ENCODE peak calls at places on chromosome 9, in seven cellular contexts. V, K, Q, Z, R, M and T are unnamed samples.

GRCh38 chr9:91059713-91060112 is 258.1 kb downstream of the SYK start:
- DNase-seq in V (no peak), K (no peak), Q (no peak), Z (no peak), R (peak), M (no peak), T (no peak)

GRCh38 chr9:80435591-80435990 is 863.8 kb downstream of the TLE4 start:
- DNase-seq in V (no peak), K (no peak), Q (no peak), Z (no peak), R (no peak), M (no peak), T (no peak)

GRCh38 chr9:16532681-16533450 is 337.6 kb downstream of the BNC2 start:
- DNase-seq in V (no peak), K (no peak), Q (no peak), Z (no peak), R (no peak), M (no peak), T (peak)

GRCh38 chr9:129983891-129984290 is 59.1 kb downstream of the FNBP1 start:
- DNase-seq in V (no peak), K (no peak), Q (no peak), Z (no peak), R (peak), M (no peak), T (no peak)

GRCh38 chr9:96854073-96854876 is at the start of gene ZNF782:
- DNase-seq in V (peak), K (peak), Q (peak), Z (peak), R (peak), M (peak), T (peak)

GRCh38 chr9:134391319-134392231 is 65.3 kb downstream of the RXRA start:
- DNase-seq in V (no peak), K (no peak), Q (no peak), Z (peak), R (no peak), M (no peak), T (no peak)

GRCh38 chr9:95143591-95144561 is 173.6 kb downstream of the FANCC start:
- DNase-seq in V (no peak), K (no peak), Q (no peak), Z (peak), R (peak), M (no peak), T (no peak)

GRCh38 chr9:445033-445432 is 230.4 kb downstream of the DOCK8 start:
- DNase-seq in V (no peak), K (no peak), Q (no peak), Z (no peak), R (no peak), M (no peak), T (no peak)

GRCh38 chr9:35645736-35646582 is 4.8 kb downstream of the SIT1 start:
- DNase-seq in V (no peak), K (peak), Q (peak), Z (peak), R (no peak), M (peak), T (no peak)

GRCh38 chr9:111896942-111897830 is 572 bp downstream of the UGCG start:
- DNase-seq in V (no peak), K (no peak), Q (peak), Z (peak), R (peak), M (peak), T (no peak)

GRCh38 chr9:100066539-100066938 is 32.3 kb downstream of the ERP44 start:
- DNase-seq in V (peak), K (no peak), Q (no peak), Z (no peak), R (no peak), M (no peak), T (no peak)

GRCh38 chr9:130715270-130716077 is 21.9 kb downstream of the EXOSC2 start:
- DNase-seq in V (no peak), K (no peak), Q (no peak), Z (no peak), R (no peak), M (no peak), T (no peak)

GRCh38 chr9:129697111-129697955 is 31.9 kb downstream of the PRRX2 start:
- DNase-seq in V (no peak), K (no peak), Q (peak), Z (peak), R (peak), M (peak), T (no peak)

GRCh38 chr9:115746496-115746895 is 407.1 kb upstream of the PAPPA start:
- DNase-seq in V (no peak), K (no peak), Q (no peak), Z (no peak), R (no peak), M (no peak), T (no peak)

GRCh38 chr9:108662090-108662875 is 193.5 kb downstream of the ACTL7B start:
- DNase-seq in V (no peak), K (no peak), Q (no peak), Z (no peak), R (no peak), M (no peak), T (no peak)

GRCh38 chr9:36222449-36222848 is 31.7 kb downstream of the CLTA start:
- DNase-seq in V (no peak), K (no peak), Q (no peak), Z (no peak), R (no peak), M (no peak), T (no peak)

GRCh38 chr9:81182421-81182820 is 506.9 kb downstream of the TLE1 start:
- DNase-seq in V (no peak), K (no peak), Q (no peak), Z (no peak), R (peak), M (no peak), T (no peak)

GRCh38 chr9:94135222-94135621 is 51.0 kb downstream of the PTPDC1 start:
- DNase-seq in V (no peak), K (no peak), Q (no peak), Z (no peak), R (no peak), M (no peak), T (no peak)

GRCh38 chr9:90948156-90948555 is 146.5 kb downstream of the SYK start:
- DNase-seq in V (no peak), K (no peak), Q (no peak), Z (peak), R (no peak), M (no peak), T (no peak)

GRCh38 chr9:110356639-110357038 is 19.0 kb upstream of the TXNDC8 start:
- DNase-seq in V (no peak), K (no peak), Q (no peak), Z (no peak), R (no peak), M (no peak), T (no peak)

GRCh38 chr9:29214702-29215248 is 1641.5 kb upstream of the C9orf72 start:
- DNase-seq in V (no peak), K (no peak), Q (peak), Z (no peak), R (no peak), M (no peak), T (no peak)

GRCh38 chr9:91034521-91034920 is 232.9 kb downstream of the SYK start:
- DNase-seq in V (peak), K (no peak), Q (no peak), Z (peak), R (no peak), M (no peak), T (no peak)

GRCh38 chr9:107465467-107466451 is 23.8 kb downstream of the KLF4 start:
- DNase-seq in V (no peak), K (no peak), Q (peak), Z (peak), R (no peak), M (peak), T (no peak)

GRCh38 chr9:134778841-134779411 is 101.7 kb upstream of the FCN2 start:
- DNase-seq in V (peak), K (peak), Q (peak), Z (peak), R (peak), M (peak), T (no peak)

GRCh38 chr9:16985559-16986348 is 115.3 kb upstream of the BNC2 start:
- DNase-seq in V (no peak), K (no peak), Q (no peak), Z (peak), R (peak), M (no peak), T (no peak)

GRCh38 chr9:134936021-134936761 is 18.5 kb upstream of the FCN1 start:
- DNase-seq in V (peak), K (no peak), Q (peak), Z (no peak), R (no peak), M (no peak), T (no peak)

GRCh38 chr9:95004452-95005275 is 278.2 kb downstream of the AOPEP start:
- DNase-seq in V (no peak), K (no peak), Q (peak), Z (peak), R (no peak), M (peak), T (no peak)

GRCh38 chr9:137300607-137301085 is 1.4 kb downstream of the NRARP start:
- DNase-seq in V (no peak), K (no peak), Q (peak), Z (peak), R (peak), M (peak), T (no peak)

GRCh38 chr9:126587187-126588185 is 26.2 kb upstream of the LMX1B start:
- DNase-seq in V (no peak), K (no peak), Q (peak), Z (no peak), R (no peak), M (no peak), T (no peak)

GRCh38 chr9:83930881-83931280 is 9.6 kb upstream of the KIF27 start:
- DNase-seq in V (no peak), K (no peak), Q (no peak), Z (no peak), R (no peak), M (no peak), T (no peak)

GRCh38 chr9:23341346-23341745 is 484.7 kb downstream of the ELAVL2 start:
- DNase-seq in V (no peak), K (no peak), Q (no peak), Z (no peak), R (no peak), M (no peak), T (no peak)

GRCh38 chr9:116959775-116960174 is 272.7 kb downstream of the TRIM32 start:
- DNase-seq in V (no peak), K (no peak), Q (peak), Z (no peak), R (no peak), M (no peak), T (no peak)

DNA sequence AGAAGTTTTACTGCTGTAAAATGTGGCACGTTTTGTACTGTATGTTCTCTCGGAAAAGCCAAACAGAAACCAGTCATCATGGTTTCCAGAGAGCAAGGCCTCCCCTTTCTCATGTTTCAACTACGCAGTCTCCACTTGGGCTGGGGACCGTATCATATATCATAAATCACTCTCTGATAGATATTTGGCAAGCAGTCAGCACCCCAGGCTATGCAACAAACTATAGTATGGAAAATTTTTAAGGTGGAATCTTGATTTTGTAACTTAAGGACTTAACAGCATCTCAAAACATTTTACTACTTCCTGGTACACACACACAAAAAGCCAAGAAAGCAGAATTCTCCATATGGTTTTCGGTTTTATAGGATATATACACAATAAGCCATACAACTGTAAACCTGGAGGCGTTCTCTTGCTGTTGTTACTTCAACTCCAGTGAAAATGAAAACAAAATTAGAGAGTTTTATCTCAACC is 283.6 kb downstream of the NFIB start:
- DNase-seq in V (no peak), K (no peak), Q (no peak), Z (no peak), R (no peak), M (peak), T (no peak)
- H3K27ac ChIP-seq in V (no peak), K (no peak), Q (no peak), Z (peak), R (no peak), M (peak), T (no peak)

DNA sequence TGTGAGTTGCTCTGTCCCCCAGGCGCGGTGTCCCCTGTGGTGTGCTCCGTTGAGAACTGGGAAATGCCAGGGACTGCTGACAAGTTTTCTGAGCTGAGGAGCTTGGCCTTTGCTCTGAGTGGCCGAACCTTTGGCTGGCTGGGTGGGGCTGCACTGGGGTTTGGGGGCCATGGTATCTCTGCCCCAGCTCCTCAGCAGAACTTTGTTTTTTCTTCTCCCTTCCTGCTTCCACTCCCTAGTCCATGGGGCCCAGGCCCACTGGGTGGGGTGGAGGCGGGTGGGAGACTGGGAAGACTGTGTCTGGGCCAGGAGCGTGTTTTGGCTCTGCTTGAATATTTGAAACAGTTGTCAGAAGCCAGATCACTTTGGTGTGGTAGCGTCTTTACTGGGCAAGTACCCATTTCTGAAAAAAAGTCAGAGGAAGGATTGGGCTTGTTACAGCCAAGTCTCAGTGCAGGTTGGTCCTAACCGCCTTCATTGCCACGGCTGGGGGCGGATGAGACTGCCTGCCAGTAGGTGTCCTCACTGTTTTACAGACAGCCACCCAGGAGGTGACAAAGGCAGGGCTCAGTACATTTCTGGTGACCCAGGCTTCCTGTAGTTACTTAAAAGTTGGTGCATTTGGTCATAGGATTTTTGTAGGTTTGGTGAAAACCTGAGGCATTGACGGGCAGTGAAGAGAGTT is 92.7 kb downstream of the DAB2IP start:
- DNase-seq in V (peak), K (no peak), Q (peak), Z (peak), R (peak), M (peak), T (no peak)
- H3K27ac ChIP-seq in V (no peak), K (peak), Q (peak), Z (peak), R (no peak), M (no peak), T (peak)

DNA sequence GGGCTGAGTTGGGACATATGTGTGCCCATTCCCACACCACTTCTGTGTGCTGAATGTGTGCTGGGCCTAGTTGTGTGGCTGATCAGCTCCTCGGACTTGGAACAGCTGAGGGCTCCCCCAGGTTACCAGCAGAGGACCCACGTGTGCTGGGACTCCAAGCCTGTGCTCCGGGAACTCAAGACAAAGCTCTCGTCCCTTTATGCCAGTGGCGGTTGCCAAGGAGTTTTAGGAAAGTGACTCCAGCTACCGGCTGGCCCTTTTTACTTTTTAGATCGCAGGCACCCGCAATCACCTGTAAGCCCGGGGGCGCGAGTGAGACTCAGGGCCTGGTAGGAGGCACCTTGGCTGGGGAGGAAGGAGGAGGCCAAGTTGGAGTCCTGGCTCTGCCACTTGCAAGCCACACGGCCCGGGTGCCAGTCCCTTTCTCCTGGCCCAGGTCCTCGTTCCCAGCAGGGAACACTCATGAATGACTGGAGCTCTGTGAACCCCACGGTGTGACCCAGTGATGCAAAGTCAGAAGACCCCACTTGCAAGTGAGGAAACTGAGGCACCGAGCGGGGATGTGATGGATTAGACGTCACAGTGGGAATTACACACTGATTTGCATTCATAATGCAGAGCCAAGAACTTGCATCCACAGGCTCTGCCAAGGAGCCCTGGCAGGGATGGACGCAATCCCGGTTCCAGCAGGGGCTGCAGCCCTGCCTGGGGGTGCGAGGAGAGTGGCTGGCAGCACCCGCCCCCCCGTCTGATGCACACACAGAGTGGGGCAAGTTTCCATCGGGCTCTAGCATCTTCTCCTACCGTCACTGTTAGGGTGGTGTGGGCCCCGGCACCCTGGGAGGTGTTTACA is 26.9 kb downstream of the CRB2 start:
- DNase-seq in V (no peak), K (no peak), Q (no peak), Z (no peak), R (no peak), M (no peak), T (no peak)
- H3K27ac ChIP-seq in V (no peak), K (no peak), Q (no peak), Z (no peak), R (no peak), M (no peak), T (no peak)

DNA sequence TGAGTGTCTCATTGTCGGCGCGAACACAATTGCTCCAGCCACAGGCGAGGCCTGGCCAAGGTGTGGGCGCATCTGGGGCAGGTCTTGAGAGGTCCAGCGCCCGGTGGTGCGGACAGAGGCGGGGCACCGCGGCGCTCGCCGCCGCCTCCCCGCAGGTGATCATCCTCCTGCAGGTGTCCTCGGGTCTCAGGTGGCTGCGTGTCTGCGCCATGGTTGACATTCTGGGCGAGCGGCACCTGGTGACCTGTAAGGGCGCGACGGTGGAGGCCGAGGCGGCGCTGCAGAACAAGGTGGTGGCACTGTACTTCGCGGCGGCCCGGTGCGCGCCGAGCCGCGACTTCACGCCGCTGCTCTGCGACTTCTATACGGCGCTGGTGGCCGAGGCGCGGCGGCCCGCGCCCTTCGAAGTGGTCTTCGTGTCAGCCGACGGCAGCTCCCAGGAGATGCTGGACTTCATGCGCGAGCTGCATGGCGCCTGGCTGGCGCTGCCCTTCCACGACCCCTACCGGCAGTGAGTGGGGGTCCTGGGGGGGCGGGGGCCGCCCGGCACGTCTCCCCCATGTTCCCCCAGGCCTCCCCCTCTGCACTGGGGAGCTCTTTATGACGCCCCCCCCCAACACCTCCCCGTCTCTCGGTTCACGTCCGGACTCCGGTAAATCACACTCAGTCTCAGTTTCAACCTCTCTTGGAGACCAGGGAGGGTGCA is 401 bp downstream of the NXNL2 start:
- DNase-seq in V (no peak), K (no peak), Q (no peak), Z (peak), R (no peak), M (no peak), T (no peak)
- H3K27ac ChIP-seq in V (no peak), K (peak), Q (no peak), Z (peak), R (no peak), M (no peak), T (peak)

GRCh38 chr9:21866302-21866701 is 63.9 kb downstream of the MTAP start:
- DNase-seq in V (no peak), K (no peak), Q (no peak), Z (no peak), R (no peak), M (no peak), T (no peak)
- H3K27ac ChIP-seq in V (no peak), K (no peak), Q (no peak), Z (no peak), R (no peak), M (no peak), T (no peak)

DNA sequence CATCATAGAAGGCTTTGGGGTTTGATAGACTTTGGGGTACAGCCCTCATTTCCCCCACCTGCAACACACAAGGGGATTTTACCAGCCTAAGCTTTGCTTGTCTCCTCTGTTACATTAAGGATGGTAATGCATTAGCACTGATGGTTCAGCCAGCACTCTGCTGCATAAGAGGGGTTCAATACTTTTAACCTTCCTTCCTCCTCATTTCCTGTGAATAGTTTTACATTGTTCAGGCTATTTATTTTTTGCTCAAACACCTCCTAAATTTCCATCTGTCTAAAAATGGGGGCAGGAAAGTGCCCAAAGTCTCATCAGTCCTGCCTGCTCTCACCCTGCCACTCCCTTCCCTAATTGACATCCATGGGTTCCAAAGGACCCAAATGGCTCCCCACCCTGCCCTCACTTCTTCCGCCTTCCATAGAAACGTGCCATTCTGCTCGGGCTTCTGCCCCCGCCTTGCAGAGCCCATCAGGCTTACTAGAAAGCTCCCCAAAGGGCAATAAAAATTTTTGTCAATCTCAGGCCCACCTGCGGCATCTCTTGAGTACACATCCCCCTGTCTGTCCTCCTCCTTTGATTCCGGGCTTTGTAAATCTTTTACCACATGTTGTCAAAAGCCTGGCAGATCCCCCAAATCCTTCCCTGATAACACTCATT is 239.5 kb upstream of the SLC24A2 start:
- DNase-seq in V (no peak), K (no peak), Q (no peak), Z (no peak), R (no peak), M (no peak), T (no peak)
- H3K27ac ChIP-seq in V (no peak), K (no peak), Q (no peak), Z (no peak), R (no peak), M (no peak), T (no peak)

GRCh38 chr9:75235632-75236031 is 147.3 kb downstream of the OSTF1 start:
- DNase-seq in V (peak), K (no peak), Q (no peak), Z (peak), R (no peak), M (no peak), T (no peak)

GRCh38 chr9:75231167-75231566 is 142.9 kb downstream of the OSTF1 start:
- DNase-seq in V (no peak), K (no peak), Q (no peak), Z (peak), R (no peak), M (no peak), T (no peak)

GRCh38 chr9:75229605-75230332 is 141.5 kb downstream of the OSTF1 start:
- DNase-seq in V (no peak), K (peak), Q (no peak), Z (peak), R (no peak), M (peak), T (no peak)

GRCh38 chr9:75230469-75230868 is 142.2 kb downstream of the OSTF1 start:
- DNase-seq in V (no peak), K (no peak), Q (no peak), Z (no peak), R (no peak), M (no peak), T (no peak)

GRCh38 chr9:75233011-75233410 is 144.7 kb downstream of the OSTF1 start:
- DNase-seq in V (no peak), K (no peak), Q (no peak), Z (no peak), R (no peak), M (no peak), T (no peak)
- H3K27ac ChIP-seq in V (no peak), K (no peak), Q (no peak), Z (no peak), R (no peak), M (no peak), T (no peak)